ENCODE peak calls at places on chromosomes 11 and 22, in five cellular contexts. M is activated CD8-positive, alpha-beta memory T cell treated with anti-CD3 and anti-CD28 coated beads for 1 hour; O is RPMI7951; P is neural progenitor cell; A is stimulated activated CD4-positive, alpha-beta T cell treated with anti-CD3 and anti-CD28 coated beads, Interleukin-12 subunit alpha, Interleukin-12 subunit beta, amount 100 ng/mL, for 48 hours. G is an unnamed sample.

GRCh38 chr11:120133216-120134105 is 4.5 kb downstream of the TRIM29 start:
- DNase-seq in M (no peak), O (no peak), P (no peak), A (no peak), G (no peak)

GRCh38 chr22:19745155-19746133 is 15.1 kb upstream of the TBX1 start:
- DNase-seq in M (no peak), O (no peak), P (no peak), A (no peak), G (no peak)

GRCh38 chr11:125156346-125156745 is 8.2 kb upstream of the PKNOX2 start:
- DNase-seq in M (no peak), O (no peak), P (no peak), A (no peak), G (no peak)

GRCh38 chr11:45511566-45511965 is 153.9 kb downstream of the CHST1 start:
- DNase-seq in M (no peak), O (no peak), P (no peak), A (no peak), G (no peak)

GRCh38 chr11:46736146-46736545 is 17.1 kb downstream of the F2 start:
- DNase-seq in M (no peak), O (no peak), P (no peak), A (no peak), G (no peak)

GRCh38 chr11:44613081-44613628 is 47.7 kb downstream of the CD82 start:
- DNase-seq in M (no peak), O (no peak), P (no peak), A (no peak), G (no peak)

GRCh38 chr22:50536231-50536630 is 6.4 kb upstream of the TYMP start:
- DNase-seq in M (no peak), O (no peak), P (no peak), A (no peak), G (no peak)

GRCh38 chr11:116421529-116422185 is 351.1 kb downstream of the BUD13 start:
- DNase-seq in M (no peak), O (no peak), P (no peak), A (no peak), G (no peak)

GRCh38 chr22:38243007-38243775 is 29.6 kb downstream of the TMEM184B start:
- DNase-seq in M (no peak), O (no peak), P (peak; percentile 65), A (no peak), G (peak; percentile 84)

GRCh38 chr22:22164541-22165272 is 79.9 kb upstream of the VPREB1 start:
- DNase-seq in M (no peak), O (no peak), P (peak; percentile 19), A (no peak), G (no peak)

GRCh38 chr22:46593211-46593676 is 26.9 kb upstream of the GRAMD4 start:
- DNase-seq in M (no peak), O (no peak), P (peak; percentile 1), A (no peak), G (no peak)

GRCh38 chr11:77346906-77347603 is 45.6 kb upstream of the GDPD4 start:
- DNase-seq in M (no peak), O (peak; percentile 96), P (no peak), A (no peak), G (peak; percentile 69)

GRCh38 chr22:44207981-44208317 is 27.2 kb downstream of the PARVG start:
- DNase-seq in M (no peak), O (no peak), P (no peak), A (no peak), G (no peak)

GRCh38 chr11:17890333-17890732 is 122.5 kb downstream of the SERGEF start:
- DNase-seq in M (no peak), O (no peak), P (no peak), A (no peak), G (peak; percentile 33)

GRCh38 chr22:43845981-43846380 is 16.3 kb downstream of the SULT4A1 start:
- DNase-seq in M (no peak), O (no peak), P (no peak), A (no peak), G (no peak)

GRCh38 chr22:47192651-47193437 is 430.4 kb downstream of the TBC1D22A start:
- DNase-seq in M (no peak), O (no peak), P (no peak), A (no peak), G (no peak)

GRCh38 chr11:18063131-18063530 is 17.1 kb upstream of the TPH1 start:
- DNase-seq in M (no peak), O (no peak), P (no peak), A (no peak), G (no peak)

GRCh38 chr22:20741634-20742581 is 32.0 kb upstream of the SERPIND1 start:
- DNase-seq in M (no peak), O (peak; percentile 31), P (peak; percentile 37), A (peak; percentile 52), G (peak; percentile 48)

GRCh38 chr22:44892803-44893730 is 116.7 kb downstream of the PHF21B start:
- DNase-seq in M (no peak), O (no peak), P (no peak), A (no peak), G (no peak)

GRCh38 chr22:42938976-42939375 is 76.0 kb downstream of the PACSIN2 start:
- DNase-seq in M (no peak), O (no peak), P (no peak), A (no peak), G (no peak)